ENCODE peak calls at places on chromosomes 16 and 17, in four cellular contexts. W, N, D and B are unnamed samples.

GRCh38 chr17:15782809-15783208 is 50.7 kb downstream of the TBC1D26 start:
- DNase-seq in W (no peak), N (peak; percentile 58), D (peak; percentile 45), B (peak; percentile 57)

GRCh38 chr16:80273635-80274538 is 266.9 kb upstream of the DYNLRB2 start:
- DNase-seq in D (no peak), N (no peak), W (no peak), B (no peak)

GRCh38 chr17:7084058-7084457 is 4.0 kb upstream of the CLEC10A start:
- DNase-seq in W (no peak), D (no peak), N (no peak), B (no peak)

GRCh38 chr17:76147211-76148014 is 6.4 kb upstream of the FOXJ1 start:
- DNase-seq in W (no peak), D (no peak), N (no peak), B (no peak)

GRCh38 chr17:49629447-49629846 is 48.5 kb downstream of the SPOP start:
- DNase-seq in D (no peak), N (no peak), W (no peak), B (no peak)

GRCh38 chr16:4769306-4769638 is 2.3 kb upstream of the ZNF500 start:
- DNase-seq in D (no peak), N (no peak), W (no peak), B (no peak)

GRCh38 chr17:34997355-34997862 is 17.1 kb downstream of the LIG3 start:
- DNase-seq in N (peak; percentile 45), D (peak; percentile 88), W (peak; percentile 94), B (peak; percentile 89)

GRCh38 chr16:85755929-85756768 is 5.3 kb upstream of the C16orf74 start:
- DNase-seq in W (no peak), N (no peak), D (no peak), B (no peak)

GRCh38 chr17:78529871-78530670 is 47.1 kb downstream of the DNAH17 start:
- DNase-seq in W (no peak), N (peak; percentile 47), D (peak; percentile 40), B (no peak)

GRCh38 chr17:6442775-6443174 is 1.5 kb upstream of the PIMREG start:
- DNase-seq in W (no peak), D (no peak), N (no peak), B (no peak)

GRCh38 chr17:57649731-57650484 is 95.2 kb downstream of the CCDC182 start:
- DNase-seq in N (no peak), W (no peak), D (no peak), B (no peak)

GRCh38 chr17:70736375-70736957 is 567.1 kb downstream of the KCNJ2 start:
- DNase-seq in W (no peak), D (no peak), N (no peak), B (no peak)

GRCh38 chr17:67434061-67434525 is 57.0 kb downstream of the PITPNC1 start:
- DNase-seq in D (peak; percentile 28), N (no peak), W (no peak), B (no peak)

GRCh38 chr16:11824362-11824761 is 27.0 kb downstream of the RSL1D1 start:
- DNase-seq in W (no peak), N (peak; percentile 46), D (peak; percentile 30), B (peak; percentile 40)

GRCh38 chr17:75931062-75931461 is 9.8 kb downstream of the FBF1 start:
- DNase-seq in W (no peak), N (no peak), D (no peak), B (no peak)

GRCh38 chr16:24054649-24055560 is 201.2 kb upstream of the CACNG3 start:
- DNase-seq in W (no peak), N (no peak), D (no peak), B (no peak)

GRCh38 chr16:84992700-84993075 is 18.6 kb downstream of the ZDHHC7 start:
- DNase-seq in W (no peak), N (no peak), D (no peak), B (no peak)

GRCh38 chr17:1239210-1239609 is 31.0 kb upstream of the BHLHA9 start:
- DNase-seq in D (no peak), N (no peak), W (no peak), B (no peak)

GRCh38 chr16:55513616-55514015 is 4.7 kb downstream of the LPCAT2 start:
- DNase-seq in W (no peak), D (no peak), N (no peak), B (no peak)

GRCh38 chr17:35313875-35314409 is 59.5 kb downstream of the SLFN11 start:
- DNase-seq in N (no peak), D (no peak), W (no peak), B (no peak)

GRCh38 chr17:76577876-76578275 is 7.8 kb downstream of the ST6GALNAC2 start:
- DNase-seq in W (no peak), N (no peak), D (no peak), B (no peak)

GRCh38 chr16:27625050-27625697 is 75.2 kb downstream of the KATNIP start:
- DNase-seq in N (peak; percentile 46), D (no peak), W (peak; percentile 49), B (no peak)

GRCh38 chr17:69342896-69343644 is 16.1 kb upstream of the ABCA5 start:
- DNase-seq in D (no peak), N (peak; percentile 44), W (no peak), B (no peak)

GRCh38 chr16:912684-913613 is 57.8 kb downstream of the LMF1 start:
- DNase-seq in N (peak; percentile 56), W (no peak), D (peak; percentile 80), B (peak; percentile 31)

GRCh38 chr16:20940864-20941634 is 40.5 kb downstream of the LYRM1 start:
- DNase-seq in W (no peak), D (no peak), N (no peak), B (no peak)

GRCh38 chr17:40224707-40225092 is 5.6 kb downstream of the WIPF2 start:
- DNase-seq in W (no peak), N (peak; percentile 36), D (peak; percentile 40), B (peak; percentile 68)

GRCh38 chr17:52376137-52376536 is 217.6 kb upstream of the CA10 start:
- DNase-seq in D (no peak), W (no peak), N (no peak), B (no peak)

GRCh38 chr17:13346996-13347762 is 254.6 kb downstream of the HS3ST3A1 start:
- DNase-seq in W (no peak), D (no peak), N (no peak), B (no peak)

GRCh38 chr17:81335388-81336157 is 40.5 kb upstream of the SLC38A10 start:
- DNase-seq in D (no peak), W (no peak), N (no peak), B (no peak)

GRCh38 chr17:81337449-81337848 is 42.3 kb upstream of the SLC38A10 start:
- DNase-seq in W (no peak), N (peak; percentile 74), D (peak; percentile 81), B (no peak)

GRCh38 chr17:81338301-81339179 is 43.4 kb upstream of the SLC38A10 start:
- DNase-seq in D (no peak), N (no peak), W (no peak), B (no peak)

GRCh38 chr17:81336296-81336929 is 41.3 kb upstream of the SLC38A10 start:
- DNase-seq in W (no peak), D (no peak), N (no peak), B (no peak)

GRCh38 chr17:81336930-81337325 is 41.8 kb upstream of the SLC38A10 start:
- DNase-seq in D (no peak), W (no peak), N (no peak), B (no peak)
- H3K27ac ChIP-seq in D (peak overlapping the region; percentile 98), W (no peak overlapping the region), N (peak overlapping the region; percentile 96), B (no peak overlapping the region)

GRCh38 chr16:81357711-81358270 is 43.0 kb downstream of the GAN start:
- DNase-seq in D (no peak), W (no peak), N (no peak), B (no peak)
- H3K36me3 ChIP-seq in D (peaks cover 67% of the 10 kb centered on the region), W (no peaks in the 10 kb centered on the region), N (no peaks in the 10 kb centered on the region), B (no peaks in the 10 kb centered on the region)

GRCh38 chr17:64147110-64148016 is 17.4 kb upstream of the ERN1 start:
- DNase-seq in W (no peak), D (no peak), N (peak; percentile 21), B (no peak)
- TF ChIP-seq POLR2A in W (no peak), D (no peak), N (no peak), B (no peak)

GRCh38 chr17:28735242-28735722 is 6.7 kb downstream of the NEK8 start:
- DNase-seq in D (no peak), W (no peak), N (no peak), B (no peak)

GRCh38 chr17:28733346-28733745 is 4.8 kb downstream of the NEK8 start:
- DNase-seq in W (no peak), N (no peak), D (no peak), B (no peak)

GRCh38 chr17:28737316-28737715 is 6.5 kb upstream of the TRAF4 start:
- DNase-seq in D (no peak), W (no peak), N (no peak), B (no peak)

GRCh38 chr17:28737770-28738679 is 5.8 kb upstream of the TRAF4 start:
- DNase-seq in W (no peak), D (no peak), N (no peak), B (no peak)

GRCh38 chr17:28734712-28735241 is 6.2 kb downstream of the NEK8 start:
- DNase-seq in D (no peak), N (no peak), W (no peak), B (no peak)
- H3K27ac ChIP-seq in D (no peak overlapping the region), N (no peak overlapping the region), W (no peak overlapping the region), B (no peak overlapping the region)

GRCh38 chr16:66940236-66940635 is 4.9 kb downstream of the CES2 start:
- DNase-seq in N (no peak), W (no peak), D (no peak), B (no peak)
- H3K36me3 ChIP-seq in N (peaks cover 10% of the 10 kb centered on the region), W (peaks cover 4% of the 10 kb centered on the region), D (peaks cover 72% of the 10 kb centered on the region), B (no peaks in the 10 kb centered on the region)

DNA sequence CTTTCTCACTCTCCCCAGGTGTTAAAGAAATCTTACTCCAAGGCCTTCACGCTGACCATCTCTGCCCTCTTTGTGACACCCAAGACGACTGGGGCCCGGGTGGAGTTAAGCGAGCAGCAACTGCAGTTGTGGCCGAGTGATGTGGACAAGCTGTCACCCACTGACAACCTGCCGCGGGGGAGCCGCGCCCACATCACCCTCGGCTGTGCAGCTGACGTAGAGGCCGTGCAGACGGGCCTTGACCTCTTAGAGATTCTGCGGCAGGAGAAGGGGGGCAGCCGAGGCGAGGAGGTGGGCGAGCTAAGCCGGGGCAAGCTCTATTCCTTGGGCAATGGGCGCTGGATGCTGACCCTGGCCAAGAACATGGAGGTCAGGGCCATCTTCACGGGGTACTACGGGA is 6.9 kb downstream of the CNP start:
- DNase-seq in N (no peak), W (no peak), D (no peak), B (no peak)
- TF ChIP-seq POLR2A in N (no peak), W (no peak), D (no peak), B (no peak)